ENCODE peak calls at places on chromosomes 16 and 17, in four cellular contexts. O, Y, X and B are unnamed samples.

GRCh38 chr17:37797206-37797605 is 52.3 kb upstream of the HNF1B start:
- DNase-seq in X (no peak), O (no peak), Y (no peak), B (peak; percentile 62)

GRCh38 chr16:22055881-22056280 is 36.5 kb upstream of the VWA3A start:
- DNase-seq in Y (peak; percentile 69), X (no peak), O (peak; percentile 58), B (no peak)

GRCh38 chr16:57284952-57285263 is 436 bp upstream of the PLLP start:
- DNase-seq in O (peak; percentile 55), X (no peak), Y (no peak), B (no peak)

GRCh38 chr17:18037482-18037881 is 1.5 kb downstream of the ATPAF2 start:
- DNase-seq in O (no peak), Y (no peak), X (no peak), B (no peak)

GRCh38 chr17:7004398-7005253 is 7.8 kb upstream of the RNASEK start:
- DNase-seq in O (no peak), Y (peak; percentile 53), X (no peak), B (peak; percentile 54)

GRCh38 chr17:36153887-36154576 is 22.4 kb downstream of the TBC1D3B start:
- DNase-seq in O (no peak), X (no peak), Y (no peak), B (no peak)

GRCh38 chr17:20992416-20992815 is 50.4 kb downstream of the USP22 start:
- DNase-seq in Y (no peak), X (no peak), O (no peak), B (no peak)

GRCh38 chr16:48542020-48542473 is 67.9 kb downstream of the N4BP1 start:
- DNase-seq in O (no peak), Y (no peak), X (no peak), B (peak; percentile 54)

GRCh38 chr17:32870969-32871368 is 6.0 kb downstream of the MYO1D start:
- DNase-seq in X (no peak), O (no peak), Y (no peak), B (no peak)

GRCh38 chr16:86245895-86246294 is 264.4 kb upstream of the FOXF1 start:
- DNase-seq in O (no peak), Y (peak; percentile 19), X (no peak), B (no peak)

GRCh38 chr16:86243571-86244154 is 266.7 kb upstream of the FOXF1 start:
- DNase-seq in X (no peak), Y (peak; percentile 43), O (no peak), B (no peak)

GRCh38 chr16:86244936-86245335 is 265.4 kb upstream of the FOXF1 start:
- DNase-seq in Y (peak; percentile 23), X (no peak), O (no peak), B (no peak)

GRCh38 chr16:86244188-86244587 is 266.1 kb upstream of the FOXF1 start:
- DNase-seq in X (no peak), O (no peak), Y (peak; percentile 42), B (no peak)

GRCh38 chr16:86245351-86245750 is 265.0 kb upstream of the FOXF1 start:
- DNase-seq in Y (no peak), X (no peak), O (no peak), B (no peak)
- H4K91ac ChIP-seq in Y (no peak overlapping the region), X (no peak overlapping the region), O (no peak overlapping the region), B (peak overlapping the region; percentile 31)

GRCh38 chr17:75875182-75875939 is 3.0 kb downstream of the TRIM47 start:
- DNase-seq in Y (no peak), O (no peak), X (no peak), B (no peak)

GRCh38 chr17:75874323-75875181 is 3.8 kb downstream of the TRIM47 start:
- DNase-seq in X (no peak), Y (no peak), O (no peak), B (no peak)

GRCh38 chr17:75876190-75876937 is 2.0 kb downstream of the TRIM47 start:
- DNase-seq in X (no peak), Y (peak; percentile 73), O (peak; percentile 86), B (no peak)

GRCh38 chr17:75876938-75877751 is 1.2 kb downstream of the TRIM47 start:
- DNase-seq in X (no peak), O (peak; percentile 68), Y (peak; percentile 70), B (peak; percentile 97)

DNA sequence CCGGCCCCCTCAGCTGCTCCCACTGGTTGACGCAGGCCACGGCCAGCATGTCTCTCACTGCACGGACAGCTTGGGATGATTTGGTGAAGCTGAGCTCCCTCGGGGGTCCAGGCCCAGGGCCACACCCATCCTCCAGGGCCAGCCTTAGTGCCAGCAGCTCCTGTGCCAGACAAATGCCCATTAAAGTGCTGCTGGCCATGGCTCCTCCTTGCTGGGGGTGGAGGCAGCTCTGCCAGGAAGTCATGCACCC is 2.5 kb downstream of the TRIM47 start:
- DNase-seq in O (no peak), Y (no peak), X (no peak), B (no peak)
- H4K91ac ChIP-seq in O (no peak overlapping the region), Y (no peak overlapping the region), X (no peak overlapping the region), B (no peak overlapping the region)

DNA sequence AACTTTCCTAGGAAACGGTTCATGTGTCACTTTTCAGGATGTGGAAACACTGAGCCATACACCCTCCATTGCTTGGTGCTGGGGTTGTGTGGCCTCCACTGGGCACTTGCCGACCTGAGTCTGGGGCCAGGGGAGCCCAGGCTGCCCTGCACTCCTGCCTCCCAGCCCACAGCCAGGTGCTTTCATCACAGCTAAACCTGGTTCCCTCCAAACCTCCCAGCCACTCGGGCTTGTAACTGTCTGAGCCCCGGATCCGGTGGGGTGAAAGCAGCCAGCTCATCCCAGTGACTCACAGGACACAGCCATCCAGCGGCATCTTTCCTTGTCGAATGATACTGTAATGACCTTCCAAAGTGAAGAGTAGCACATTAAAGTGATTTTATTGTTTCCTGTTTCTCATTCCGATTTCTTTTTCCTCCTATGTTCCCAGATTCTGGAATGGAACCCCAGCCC is 19.8 kb downstream of the CARHSP1 start:
- DNase-seq in X (no peak), O (peak; percentile 22), Y (no peak), B (peak; percentile 75)
- H4K91ac ChIP-seq in X (no peak overlapping the region), O (no peak overlapping the region), Y (no peak overlapping the region), B (no peak overlapping the region)

GRCh38 chr16:31871510-31871909 is 2.1 kb upstream of the ZNF267 start:
- DNase-seq in Y (no peak), O (no peak), X (no peak), B (no peak)

GRCh38 chr16:31870809-31871208 is 2.8 kb upstream of the ZNF267 start:
- DNase-seq in O (no peak), X (no peak), Y (no peak), B (no peak)

GRCh38 chr16:31868701-31869167 is 4.9 kb upstream of the ZNF267 start:
- DNase-seq in Y (peak; percentile 80), X (peak; percentile 67), O (peak; percentile 59), B (peak; percentile 72)

GRCh38 chr16:31869511-31870201 is 4.0 kb upstream of the ZNF267 start:
- DNase-seq in Y (no peak), X (no peak), O (peak; percentile 31), B (peak; percentile 92)

DNA sequence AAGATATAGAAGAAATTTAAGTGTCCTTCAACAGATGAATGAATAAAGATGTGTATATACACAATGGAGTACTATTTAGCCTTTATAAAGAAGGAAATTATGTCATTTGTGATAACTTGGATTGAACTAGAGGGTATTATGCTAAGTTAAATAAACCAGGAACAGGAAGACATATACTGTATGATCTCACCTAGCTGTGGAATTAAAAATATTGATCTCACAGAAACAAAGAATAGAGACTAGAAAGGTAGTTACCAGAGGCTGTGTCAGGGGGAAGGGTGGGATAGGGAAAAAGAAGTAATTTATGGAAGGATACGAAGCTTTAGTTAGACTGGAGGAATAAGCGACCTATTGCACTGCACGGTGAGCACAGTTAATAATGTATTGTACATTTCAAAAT is 5.4 kb upstream of the ZNF267 start:
- DNase-seq in X (no peak), Y (no peak), O (no peak), B (no peak)
- H4K91ac ChIP-seq in X (no peak overlapping the region), Y (no peak overlapping the region), O (no peak overlapping the region), B (no peak overlapping the region)